ENCODE peak calls at places on chromosomes 11 and 22, in nine cellular contexts. One of them, this sample, is unnamed. For H3K4me1, the result is how much of the 10 kb centered on the place peaks cover.

GRCh38 chr11:64456509-64457320 is 97.8 kb downstream of the RPS6KA4 start:
- DNase-seq in CD8-positive, alpha-beta T cell: no peak
- DNase-seq in upper lobe of right lung: peak
- DNase-seq in body of pancreas: no peak
- DNase-seq in cardiac muscle cell: no peak
- DNase-seq in lower lobe of right lung: no peak
- DNase-seq in mucosa of descending colon: no peak
- DNase-seq in Panc1: no peak
- DNase-seq in hepatocyte: no peak
- DNase-seq in this sample: no peak

GRCh38 chr11:115550291-115551059 is 46.3 kb upstream of the CADM1 start:
- DNase-seq in lower lobe of right lung: no peak
- DNase-seq in CD8-positive, alpha-beta T cell: no peak
- DNase-seq in upper lobe of right lung: no peak
- DNase-seq in body of pancreas: no peak
- DNase-seq in mucosa of descending colon: no peak
- DNase-seq in hepatocyte: peak
- DNase-seq in cardiac muscle cell: peak
- DNase-seq in Panc1: no peak
- DNase-seq in this sample: no peak

GRCh38 chr11:61361237-61361636 is 445 bp downstream of the CYB561A3 start:
- DNase-seq in body of pancreas: no peak
- DNase-seq in Panc1: no peak
- DNase-seq in hepatocyte: no peak
- DNase-seq in upper lobe of right lung: no peak
- DNase-seq in lower lobe of right lung: no peak
- DNase-seq in mucosa of descending colon: no peak
- DNase-seq in cardiac muscle cell: no peak
- DNase-seq in CD8-positive, alpha-beta T cell: no peak
- DNase-seq in this sample: no peak

GRCh38 chr11:69839516-69839915 is 20.3 kb upstream of the FGF3 start:
- DNase-seq in cardiac muscle cell: no peak
- DNase-seq in Panc1: no peak
- DNase-seq in CD8-positive, alpha-beta T cell: no peak
- DNase-seq in upper lobe of right lung: no peak
- DNase-seq in lower lobe of right lung: peak
- DNase-seq in body of pancreas: no peak
- DNase-seq in hepatocyte: no peak
- DNase-seq in mucosa of descending colon: no peak
- DNase-seq in this sample: peak

GRCh38 chr11:86115542-86116385 is 46.9 kb upstream of the PICALM start:
- DNase-seq in mucosa of descending colon: no peak
- DNase-seq in Panc1: no peak
- DNase-seq in upper lobe of right lung: no peak
- DNase-seq in body of pancreas: no peak
- DNase-seq in hepatocyte: no peak
- DNase-seq in lower lobe of right lung: no peak
- DNase-seq in CD8-positive, alpha-beta T cell: no peak
- DNase-seq in cardiac muscle cell: no peak
- DNase-seq in this sample: no peak

GRCh38 chr11:76642341-76642740 is 28.2 kb downstream of the LRRC32 start:
- DNase-seq in Panc1: no peak
- DNase-seq in lower lobe of right lung: no peak
- DNase-seq in body of pancreas: no peak
- DNase-seq in CD8-positive, alpha-beta T cell: no peak
- DNase-seq in upper lobe of right lung: no peak
- DNase-seq in hepatocyte: no peak
- DNase-seq in cardiac muscle cell: no peak
- DNase-seq in mucosa of descending colon: no peak
- DNase-seq in this sample: peak

GRCh38 chr11:20512869-20513268 is 86.5 kb upstream of the SLC6A5 start:
- DNase-seq in mucosa of descending colon: no peak
- DNase-seq in CD8-positive, alpha-beta T cell: no peak
- DNase-seq in Panc1: no peak
- DNase-seq in body of pancreas: no peak
- DNase-seq in cardiac muscle cell: no peak
- DNase-seq in lower lobe of right lung: no peak
- DNase-seq in hepatocyte: no peak
- DNase-seq in upper lobe of right lung: no peak
- DNase-seq in this sample: no peak

GRCh38 chr11:74325649-74326645 is 14.5 kb upstream of the P4HA3 start:
- DNase-seq in hepatocyte: peak
- DNase-seq in cardiac muscle cell: no peak
- DNase-seq in Panc1: no peak
- DNase-seq in upper lobe of right lung: peak
- DNase-seq in mucosa of descending colon: peak
- DNase-seq in CD8-positive, alpha-beta T cell: no peak
- DNase-seq in body of pancreas: peak
- DNase-seq in lower lobe of right lung: peak
- DNase-seq in this sample: no peak

GRCh38 chr11:113587318-113587739 is 112.1 kb upstream of the DRD2 start:
- DNase-seq in upper lobe of right lung: no peak
- DNase-seq in cardiac muscle cell: no peak
- DNase-seq in body of pancreas: no peak
- DNase-seq in lower lobe of right lung: no peak
- DNase-seq in hepatocyte: no peak
- DNase-seq in Panc1: no peak
- DNase-seq in CD8-positive, alpha-beta T cell: no peak
- DNase-seq in mucosa of descending colon: no peak
- DNase-seq in this sample: no peak

GRCh38 chr11:133796043-133796795 is 49.1 kb downstream of the SPATA19 start:
- DNase-seq in lower lobe of right lung: no peak
- DNase-seq in upper lobe of right lung: no peak
- DNase-seq in CD8-positive, alpha-beta T cell: no peak
- DNase-seq in Panc1: no peak
- DNase-seq in body of pancreas: no peak
- DNase-seq in hepatocyte: no peak
- DNase-seq in cardiac muscle cell: no peak
- DNase-seq in mucosa of descending colon: no peak
- DNase-seq in this sample: no peak

GRCh38 chr11:42709216-42709615 is 602.6 kb upstream of the API5 start:
- DNase-seq in hepatocyte: no peak
- DNase-seq in Panc1: no peak
- DNase-seq in mucosa of descending colon: no peak
- DNase-seq in cardiac muscle cell: no peak
- DNase-seq in lower lobe of right lung: no peak
- DNase-seq in CD8-positive, alpha-beta T cell: no peak
- DNase-seq in upper lobe of right lung: no peak
- DNase-seq in body of pancreas: no peak
- DNase-seq in this sample: no peak

GRCh38 chr22:45007247-45007945 is 2.4 kb downstream of the PHF21B start:
- DNase-seq in cardiac muscle cell: peak
- DNase-seq in lower lobe of right lung: no peak
- DNase-seq in hepatocyte: peak
- DNase-seq in body of pancreas: no peak
- DNase-seq in Panc1: no peak
- DNase-seq in mucosa of descending colon: no peak
- DNase-seq in CD8-positive, alpha-beta T cell: no peak
- DNase-seq in upper lobe of right lung: no peak
- DNase-seq in this sample: no peak

GRCh38 chr22:45008853-45009751 is 703 bp downstream of the PHF21B start:
- DNase-seq in Panc1: no peak
- DNase-seq in lower lobe of right lung: no peak
- DNase-seq in upper lobe of right lung: no peak
- DNase-seq in hepatocyte: peak
- DNase-seq in body of pancreas: no peak
- DNase-seq in mucosa of descending colon: no peak
- DNase-seq in CD8-positive, alpha-beta T cell: no peak
- DNase-seq in cardiac muscle cell: peak
- DNase-seq in this sample: no peak

GRCh38 chr22:45006101-45006872 is 3.5 kb downstream of the PHF21B start:
- DNase-seq in body of pancreas: no peak
- DNase-seq in upper lobe of right lung: no peak
- DNase-seq in lower lobe of right lung: no peak
- DNase-seq in cardiac muscle cell: peak
- DNase-seq in mucosa of descending colon: no peak
- DNase-seq in Panc1: no peak
- DNase-seq in CD8-positive, alpha-beta T cell: no peak
- DNase-seq in hepatocyte: peak
- DNase-seq in this sample: no peak

GRCh38 chr22:45007946-45008852 is 1.6 kb downstream of the PHF21B start:
- DNase-seq in body of pancreas: no peak
- DNase-seq in CD8-positive, alpha-beta T cell: no peak
- DNase-seq in mucosa of descending colon: no peak
- DNase-seq in upper lobe of right lung: no peak
- DNase-seq in cardiac muscle cell: peak
- DNase-seq in lower lobe of right lung: no peak
- DNase-seq in hepatocyte: peak
- DNase-seq in Panc1: no peak
- DNase-seq in this sample: no peak

DNA sequence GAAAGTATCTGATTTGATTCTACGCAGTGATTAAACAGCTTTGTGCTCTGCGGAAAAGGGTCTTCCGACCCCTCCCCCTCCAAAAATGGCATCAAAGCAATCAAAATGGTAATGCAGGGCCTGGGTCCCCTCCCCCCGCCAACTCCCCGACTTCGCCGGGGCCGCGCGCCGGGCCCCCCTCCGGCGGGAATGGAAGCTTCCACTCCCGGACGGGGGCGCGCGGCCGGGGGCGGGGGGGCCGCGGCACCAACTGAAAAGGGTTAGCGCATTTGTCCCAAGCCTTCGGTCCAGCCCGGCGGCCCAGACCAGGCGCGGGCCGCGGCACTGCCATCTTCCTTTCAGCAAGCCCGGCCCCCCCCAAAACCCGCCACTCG is 2.9 kb downstream of the PHF21B start:
- DNase-seq in hepatocyte: peak
- DNase-seq in upper lobe of right lung: no peak
- DNase-seq in mucosa of descending colon: no peak
- DNase-seq in cardiac muscle cell: peak
- DNase-seq in body of pancreas: no peak
- DNase-seq in CD8-positive, alpha-beta T cell: no peak
- DNase-seq in lower lobe of right lung: no peak
- DNase-seq in Panc1: no peak
- DNase-seq in this sample: no peak
- H3K4me1 ChIP-seq in hepatocyte: under half
- H3K4me1 ChIP-seq in upper lobe of right lung: under half
- H3K4me1 ChIP-seq in mucosa of descending colon: under half
- H3K4me1 ChIP-seq in cardiac muscle cell: under half
- H3K4me1 ChIP-seq in body of pancreas: under half
- H3K4me1 ChIP-seq in CD8-positive, alpha-beta T cell: under half
- H3K4me1 ChIP-seq in lower lobe of right lung: under half
- H3K4me1 ChIP-seq in Panc1: under half
- H3K4me1 ChIP-seq in this sample: under half

GRCh38 chr11:67369275-67369674 is 4.1 kb downstream of the CLCF1 start:
- DNase-seq in mucosa of descending colon: no peak
- DNase-seq in hepatocyte: no peak
- DNase-seq in cardiac muscle cell: no peak
- DNase-seq in body of pancreas: no peak
- DNase-seq in upper lobe of right lung: no peak
- DNase-seq in CD8-positive, alpha-beta T cell: no peak
- DNase-seq in lower lobe of right lung: no peak
- DNase-seq in Panc1: no peak
- DNase-seq in this sample: no peak
- H3K4me1 ChIP-seq in mucosa of descending colon: under half
- H3K4me1 ChIP-seq in hepatocyte: half or more
- H3K4me1 ChIP-seq in cardiac muscle cell: under half
- H3K4me1 ChIP-seq in body of pancreas: under half
- H3K4me1 ChIP-seq in upper lobe of right lung: half or more
- H3K4me1 ChIP-seq in CD8-positive, alpha-beta T cell: half or more
- H3K4me1 ChIP-seq in lower lobe of right lung: half or more
- H3K4me1 ChIP-seq in Panc1: under half
- H3K4me1 ChIP-seq in this sample: half or more

GRCh38 chr11:11635456-11635855 is 13.7 kb upstream of the GALNT18 start:
- DNase-seq in CD8-positive, alpha-beta T cell: no peak
- DNase-seq in upper lobe of right lung: no peak
- DNase-seq in Panc1: no peak
- DNase-seq in cardiac muscle cell: no peak
- DNase-seq in body of pancreas: no peak
- DNase-seq in lower lobe of right lung: no peak
- DNase-seq in hepatocyte: no peak
- DNase-seq in mucosa of descending colon: no peak
- DNase-seq in this sample: no peak
- H3K4me1 ChIP-seq in CD8-positive, alpha-beta T cell: under half
- H3K4me1 ChIP-seq in upper lobe of right lung: under half
- H3K4me1 ChIP-seq in Panc1: under half
- H3K4me1 ChIP-seq in cardiac muscle cell: under half
- H3K4me1 ChIP-seq in body of pancreas: under half
- H3K4me1 ChIP-seq in lower lobe of right lung: under half
- H3K4me1 ChIP-seq in hepatocyte: under half
- H3K4me1 ChIP-seq in mucosa of descending colon: under half
- H3K4me1 ChIP-seq in this sample: under half

GRCh38 chr22:31075961-31076360 is 5.2 kb upstream of the SMTN start:
- DNase-seq in upper lobe of right lung: peak
- DNase-seq in CD8-positive, alpha-beta T cell: no peak
- DNase-seq in lower lobe of right lung: peak
- DNase-seq in cardiac muscle cell: no peak
- DNase-seq in hepatocyte: peak
- DNase-seq in Panc1: no peak
- DNase-seq in mucosa of descending colon: peak
- DNase-seq in body of pancreas: no peak
- DNase-seq in this sample: peak
- H3K4me1 ChIP-seq in upper lobe of right lung: under half
- H3K4me1 ChIP-seq in CD8-positive, alpha-beta T cell: under half
- H3K4me1 ChIP-seq in lower lobe of right lung: under half
- H3K4me1 ChIP-seq in cardiac muscle cell: under half
- H3K4me1 ChIP-seq in hepatocyte: under half
- H3K4me1 ChIP-seq in Panc1: under half
- H3K4me1 ChIP-seq in mucosa of descending colon: under half
- H3K4me1 ChIP-seq in body of pancreas: under half
- H3K4me1 ChIP-seq in this sample: under half

GRCh38 chr11:125084761-125085231 is 21.7 kb downstream of the SLC37A2 start:
- DNase-seq in lower lobe of right lung: no peak
- DNase-seq in body of pancreas: no peak
- DNase-seq in CD8-positive, alpha-beta T cell: no peak
- DNase-seq in Panc1: no peak
- DNase-seq in upper lobe of right lung: peak
- DNase-seq in cardiac muscle cell: no peak
- DNase-seq in mucosa of descending colon: no peak
- DNase-seq in hepatocyte: no peak
- DNase-seq in this sample: no peak
- H3K4me1 ChIP-seq in lower lobe of right lung: under half
- H3K4me1 ChIP-seq in body of pancreas: under half
- H3K4me1 ChIP-seq in CD8-positive, alpha-beta T cell: under half
- H3K4me1 ChIP-seq in Panc1: under half
- H3K4me1 ChIP-seq in upper lobe of right lung: under half
- H3K4me1 ChIP-seq in cardiac muscle cell: under half
- H3K4me1 ChIP-seq in mucosa of descending colon: under half
- H3K4me1 ChIP-seq in hepatocyte: under half
- H3K4me1 ChIP-seq in this sample: under half

DNA sequence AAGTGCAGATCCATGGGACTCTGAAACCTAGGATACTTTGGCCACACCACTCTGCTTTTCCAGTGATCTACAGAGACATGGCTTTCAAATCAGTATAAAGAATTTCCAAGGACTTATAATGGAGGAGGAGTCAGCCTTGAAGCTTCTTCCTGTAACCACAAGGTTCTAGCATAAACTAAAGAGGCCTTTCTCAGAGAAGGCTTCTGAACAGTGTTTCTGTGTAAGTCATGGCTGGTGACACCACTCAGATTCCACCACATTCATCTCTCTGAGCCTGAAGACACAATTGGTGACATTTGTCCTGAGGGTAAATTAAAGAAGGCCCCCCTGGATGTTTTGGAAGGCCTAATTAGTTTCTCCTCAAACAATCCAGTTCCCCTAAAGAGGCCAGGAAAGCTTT is 29.0 kb upstream of the ADORA2A start:
- DNase-seq in CD8-positive, alpha-beta T cell: no peak
- DNase-seq in Panc1: no peak
- DNase-seq in hepatocyte: no peak
- DNase-seq in cardiac muscle cell: no peak
- DNase-seq in upper lobe of right lung: no peak
- DNase-seq in body of pancreas: no peak
- DNase-seq in mucosa of descending colon: no peak
- DNase-seq in lower lobe of right lung: no peak
- DNase-seq in this sample: no peak
- H3K4me1 ChIP-seq in CD8-positive, alpha-beta T cell: under half
- H3K4me1 ChIP-seq in Panc1: under half
- H3K4me1 ChIP-seq in hepatocyte: under half
- H3K4me1 ChIP-seq in cardiac muscle cell: under half
- H3K4me1 ChIP-seq in upper lobe of right lung: under half
- H3K4me1 ChIP-seq in body of pancreas: under half
- H3K4me1 ChIP-seq in mucosa of descending colon: under half
- H3K4me1 ChIP-seq in lower lobe of right lung: under half
- H3K4me1 ChIP-seq in this sample: under half